ENCODE peak calls at places on chromosomes 12 and 14, in eight cellular contexts. H, D, V, R, N, X, Q and M are unnamed samples.

GRCh38 chr12:81450920-81451739 is 308.0 kb downstream of the PPFIA2 start:
- DNase-seq in D (peak), N (peak), X (no peak), H (peak), V (no peak), Q (no peak), R (peak), M (peak)

GRCh38 chr14:80095623-80096022 is 115.7 kb downstream of the DIO2 start:
- DNase-seq in H (peak), N (peak), D (no peak), V (no peak), X (no peak), Q (no peak), R (no peak), M (peak)

GRCh38 chr12:54394281-54394719 is 9.8 kb upstream of the ZNF385A start:
- DNase-seq in N (peak), Q (peak), H (peak), X (no peak), V (no peak), D (no peak), R (peak), M (no peak)

GRCh38 chr14:24911324-24912095 is 138.4 kb downstream of the STXBP6 start:
- DNase-seq in N (peak), R (no peak), H (peak), V (no peak), Q (no peak), X (no peak), D (no peak), M (no peak)

GRCh38 chr12:59668678-59669077 is 72.8 kb downstream of the SLC16A7 start:
- DNase-seq in N (no peak), R (no peak), H (no peak), X (no peak), V (no peak), D (no peak), Q (no peak), M (no peak)

GRCh38 chr14:51035611-51036192 is 59.2 kb downstream of the TRIM9 start:
- DNase-seq in R (peak), V (no peak), X (no peak), H (peak), Q (no peak), D (no peak), N (no peak), M (no peak)

GRCh38 chr12:11863478-11863906 is 207.2 kb upstream of the BCL2L14 start:
- DNase-seq in R (no peak), V (no peak), Q (no peak), X (peak), H (no peak), N (peak), D (no peak), M (no peak)

GRCh38 chr14:103545915-103546650 is 16.4 kb downstream of the BAG5 start:
- DNase-seq in N (no peak), V (peak), R (no peak), D (no peak), X (peak), H (no peak), Q (peak), M (no peak)

GRCh38 chr12:51358496-51358895 is 12.0 kb upstream of the CELA1 start:
- DNase-seq in R (no peak), H (no peak), X (no peak), V (no peak), Q (no peak), D (no peak), N (no peak), M (no peak)

GRCh38 chr14:105536691-105537579 is 10.6 kb downstream of the TMEM121 start:
- DNase-seq in D (no peak), V (peak), X (no peak), N (no peak), Q (no peak), H (no peak), R (no peak), M (no peak)

GRCh38 chr12:111997300-111997699 is 15.7 kb downstream of the TMEM116 start:
- DNase-seq in H (no peak), R (no peak), N (no peak), Q (no peak), V (no peak), D (no peak), X (no peak), M (no peak)

GRCh38 chr12:112904571-112904970 is 2.2 kb upstream of the OAS1 start:
- DNase-seq in R (no peak), H (no peak), N (peak), X (no peak), Q (no peak), V (no peak), D (no peak), M (no peak)

GRCh38 chr12:52041695-52042123 is 9.5 kb upstream of the NR4A1 start:
- DNase-seq in R (no peak), H (peak), D (peak), V (no peak), Q (no peak), N (peak), X (peak), M (no peak)

GRCh38 chr12:6249580-6249979 is 49.4 kb downstream of the CD9 start:
- DNase-seq in H (no peak), D (no peak), N (no peak), V (no peak), R (no peak), Q (no peak), X (no peak), M (no peak)

GRCh38 chr14:30648471-30648870 is 26.4 kb downstream of the SCFD1 start:
- DNase-seq in V (no peak), Q (no peak), R (no peak), N (no peak), X (no peak), D (no peak), H (no peak), M (no peak)

GRCh38 chr12:25929096-25929637 is 29.3 kb upstream of the RASSF8 start:
- DNase-seq in X (no peak), D (no peak), H (no peak), Q (no peak), R (no peak), N (no peak), V (no peak), M (no peak)

GRCh38 chr14:105348169-105348944 is 33.8 kb downstream of the PACS2 start:
- DNase-seq in Q (no peak), V (peak), N (no peak), X (no peak), H (no peak), D (no peak), R (no peak), M (no peak)

GRCh38 chr12:132245521-132246101 is 83.8 kb downstream of the GALNT9 start:
- DNase-seq in D (no peak), Q (no peak), X (no peak), H (no peak), N (no peak), V (peak), R (no peak), M (no peak)

GRCh38 chr14:75705014-75705413 is 44.0 kb downstream of the TTLL5 start:
- DNase-seq in X (no peak), R (no peak), H (no peak), Q (no peak), V (no peak), N (no peak), D (no peak), M (no peak)

GRCh38 chr12:50185496-50185895 is 18.3 kb upstream of the CERS5 start:
- DNase-seq in V (no peak), H (no peak), R (no peak), X (no peak), D (no peak), Q (no peak), N (no peak), M (no peak)

GRCh38 chr14:70955543-70956480 is 48.6 kb downstream of the PCNX1 start:
- DNase-seq in V (no peak), Q (no peak), H (peak), N (peak), R (peak), X (no peak), D (peak), M (no peak)

GRCh38 chr12:8018666-8019581 is 13.6 kb upstream of the FOXJ2 start:
- DNase-seq in H (no peak), V (peak), X (no peak), Q (no peak), N (no peak), R (peak), D (no peak), M (no peak)

GRCh38 chr12:29066061-29066588 is 83.0 kb upstream of the FAR2 start:
- DNase-seq in V (no peak), X (no peak), H (peak), Q (no peak), N (peak), D (no peak), R (no peak), M (no peak)

GRCh38 chr12:843609-844008 is 91.2 kb downstream of the WNK1 start:
- DNase-seq in D (no peak), H (peak), V (no peak), Q (no peak), R (no peak), N (no peak), X (no peak), M (peak)

GRCh38 chr12:69008510-69008909 is 75.5 kb upstream of the CPM start:
- DNase-seq in N (no peak), V (no peak), D (no peak), Q (no peak), R (no peak), X (no peak), H (peak), M (no peak)

GRCh38 chr12:32051511-32052299 is 54.9 kb upstream of the BICD1 start:
- DNase-seq in D (no peak), V (no peak), R (no peak), N (peak), X (no peak), Q (no peak), H (peak), M (peak)

GRCh38 chr12:6950401-6950801 is 755 bp upstream of the PTPN6 start:
- DNase-seq in N (no peak), Q (no peak), V (no peak), X (no peak), R (no peak), H (no peak), D (no peak), M (no peak)

GRCh38 chr12:98909749-98910148 is 264.7 kb downstream of the APAF1 start:
- DNase-seq in V (no peak), Q (no peak), R (no peak), N (no peak), X (no peak), H (no peak), D (no peak), M (no peak)

GRCh38 chr12:42199007-42199406 is 39.0 kb downstream of the YAF2 start:
- DNase-seq in Q (no peak), X (no peak), D (no peak), V (no peak), H (no peak), N (no peak), R (no peak), M (no peak)

GRCh38 chr12:31011746-31012567 is 61.7 kb upstream of the DDX11 start:
- DNase-seq in V (no peak), H (no peak), N (no peak), R (no peak), X (no peak), D (no peak), Q (no peak), M (no peak)

GRCh38 chr12:91181053-91181452 is 1.6 kb downstream of the DCN start:
- DNase-seq in H (no peak), D (no peak), Q (no peak), R (no peak), X (no peak), V (no peak), N (peak), M (no peak)

DNA sequence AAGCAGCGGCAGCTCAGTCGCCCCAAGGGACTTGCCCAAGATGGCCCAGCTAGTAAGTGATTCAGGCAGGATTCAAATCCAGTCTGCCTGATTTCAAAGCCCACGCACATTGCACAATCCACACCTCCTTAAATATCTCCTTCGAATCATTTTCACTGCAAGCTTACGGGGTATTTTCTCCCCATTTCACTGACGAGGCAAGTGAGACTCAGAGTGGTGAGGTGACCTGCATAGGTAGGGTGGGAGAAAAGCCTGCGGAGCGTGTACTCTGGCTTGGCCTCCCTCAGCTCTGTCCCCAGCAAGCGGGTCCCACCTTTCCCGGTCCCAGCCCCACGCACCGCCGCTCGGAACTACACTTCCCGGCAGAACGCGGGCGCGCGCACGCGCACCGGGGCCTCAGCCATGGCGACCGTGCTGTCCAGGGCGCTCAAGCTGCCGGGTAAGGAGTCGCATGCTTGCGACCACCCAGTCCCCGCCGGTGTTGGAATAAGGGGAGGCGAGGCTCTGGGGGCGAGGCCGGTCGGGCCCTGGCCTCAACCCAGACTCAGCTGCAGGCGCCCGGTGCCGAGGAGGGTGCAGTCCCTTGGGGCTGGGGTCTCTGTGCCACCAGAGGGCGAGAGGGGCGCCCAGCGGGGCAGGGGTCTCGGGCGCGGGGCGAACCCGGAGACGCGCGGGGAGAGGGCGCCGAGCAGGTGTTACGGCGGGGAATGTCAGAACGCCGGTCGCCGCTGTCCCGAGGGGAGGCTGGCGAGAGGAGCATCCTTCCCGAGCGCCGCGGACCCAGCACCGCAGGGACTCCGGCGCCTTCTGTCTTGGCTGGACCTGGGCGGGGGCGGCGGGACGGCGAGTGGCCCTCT is at the start of gene FAM234B:
- DNase-seq in H (peak), X (peak), Q (peak), D (peak), N (peak), V (peak), R (peak), M (no peak)
- TF ChIP-seq CTCF in H (no peak), X (peak), Q (no peak), D (peak), N (peak), V (no peak), R (peak), M (peak)

DNA sequence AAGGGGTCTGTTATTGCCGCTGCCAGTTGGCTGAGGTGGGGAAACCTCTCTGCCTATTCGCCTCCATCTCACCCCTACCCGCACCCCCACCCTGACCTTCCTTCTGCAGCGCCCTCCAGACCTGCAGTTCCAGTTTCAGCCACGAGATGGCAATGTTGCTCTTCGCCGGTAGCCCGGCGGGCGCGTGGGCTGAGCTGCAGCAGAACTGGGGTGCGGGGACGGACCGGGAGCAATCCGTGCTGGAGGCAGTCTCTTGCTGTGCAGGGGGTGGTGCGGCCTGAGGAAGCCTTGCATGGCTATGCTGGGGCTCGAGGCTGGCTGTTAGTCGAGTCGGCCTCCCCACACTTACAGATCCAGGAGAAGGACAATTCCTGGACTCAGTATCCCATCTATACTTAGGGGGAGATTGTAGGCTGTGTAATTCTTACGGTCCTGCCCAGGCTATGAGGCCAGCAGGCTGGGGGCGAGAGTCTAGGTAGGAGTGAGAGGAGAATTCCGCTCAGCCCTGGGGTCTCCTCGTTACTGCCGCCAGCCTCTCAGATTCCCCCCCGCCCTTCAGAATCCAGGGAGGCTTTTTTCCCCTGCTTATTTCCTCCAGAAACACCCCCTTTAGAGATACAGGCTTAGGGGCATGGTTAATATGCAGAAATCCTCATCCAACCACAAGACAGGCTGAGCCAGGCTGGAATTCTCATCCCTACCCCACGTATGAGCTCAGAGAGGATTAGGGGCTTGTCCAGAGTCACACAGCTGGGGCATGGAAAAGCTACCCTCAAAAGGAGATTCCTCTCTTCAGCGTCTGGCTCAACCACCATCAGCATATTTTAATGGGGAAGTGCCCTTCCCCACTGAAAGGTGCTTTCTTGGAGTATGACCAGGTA is 118.2 kb downstream of the AACS start:
- DNase-seq in D (peak), Q (peak), N (peak), H (peak), R (peak), V (peak), X (peak), M (peak)
- TF ChIP-seq CTCF in D (peak), Q (peak), N (peak), H (peak), R (peak), V (peak), X (peak), M (peak)

DNA sequence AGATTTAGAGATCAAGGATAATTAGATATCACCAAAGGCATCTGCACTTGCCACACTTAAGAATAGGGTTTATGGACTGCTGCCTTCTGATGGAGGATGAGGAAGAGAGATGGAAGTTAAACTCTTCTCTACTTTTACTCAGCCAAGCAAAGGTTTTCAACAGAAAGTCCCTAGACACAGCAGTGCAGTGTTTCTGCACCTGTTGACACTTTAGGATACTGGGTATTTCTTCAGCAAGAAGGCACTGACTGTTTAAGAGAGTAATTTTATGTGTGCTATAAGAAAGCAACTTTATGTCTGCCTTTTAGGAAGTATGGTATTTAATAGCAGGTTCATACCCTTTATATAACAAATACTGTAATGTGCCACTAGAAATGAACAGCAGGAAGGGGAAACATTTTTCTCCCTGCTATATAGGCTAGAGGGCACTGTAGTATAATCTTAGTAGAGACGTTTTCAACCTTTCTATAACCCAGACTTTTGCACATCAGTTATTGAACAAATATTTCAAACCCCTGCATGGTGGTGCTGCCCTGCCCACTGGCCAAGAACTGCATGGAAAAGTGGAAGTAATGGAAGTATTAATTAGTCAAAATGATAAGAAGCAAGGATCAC is 225.0 kb upstream of the GRIP1 start:
- DNase-seq in V (no peak), D (no peak), X (no peak), N (no peak), H (peak), R (no peak), Q (no peak), M (no peak)
- TF ChIP-seq CTCF in V (no peak), D (no peak), X (no peak), N (no peak), H (peak), R (no peak), Q (no peak), M (no peak)

DNA sequence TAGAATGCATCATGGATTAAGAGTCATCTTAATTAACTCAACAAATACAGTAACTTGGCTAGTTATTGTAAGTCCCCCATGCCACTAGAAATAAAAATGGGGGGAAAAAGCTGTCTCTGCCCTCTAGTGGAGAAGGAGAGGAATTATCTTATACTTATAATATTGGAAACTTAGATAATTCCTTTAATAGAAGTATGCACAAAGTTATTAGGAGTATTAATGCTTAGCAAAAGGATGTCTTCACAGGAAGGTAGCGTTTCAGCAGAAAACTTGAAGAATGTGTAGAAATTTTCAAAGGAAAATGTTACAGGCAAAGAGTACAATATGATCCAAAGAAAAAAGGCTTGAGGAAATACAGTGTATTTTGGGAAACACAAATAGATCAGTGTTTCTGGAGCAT is 19.8 kb downstream of the OR5AU1 start:
- DNase-seq in X (no peak), V (no peak), R (peak), H (peak), D (peak), Q (no peak), N (peak), M (no peak)
- TF ChIP-seq CTCF in X (peak), V (peak), R (peak), H (peak), D (peak), Q (peak), N (peak), M (peak)